ENCODE peak calls at places on chromosomes 1 and 21, in ten cellular contexts. D is adrenal gland; P is endodermal cell; V is cardiac muscle cell; Q is pancreas; A is mucosa of descending colon; L is CD8-positive, alpha-beta T cell; W is colonic mucosa; Z is SJSA1; M is PC-3. I is an unnamed sample.

GRCh38 chr1:201882665-201883132 is 6.0 kb upstream of the SHISA4 start:
- DNase-seq in D (no peak), P (no peak), V (peak; percentile 34), Q (no peak), A (no peak), L (no peak), W (no peak), Z (no peak), M (peak; percentile 85), I (no peak)

GRCh38 chr1:53337499-53337898 is 9.6 kb upstream of the LRP8 start:
- DNase-seq in D (peak; percentile 8), P (no peak), V (no peak), Q (no peak), A (no peak), L (no peak), W (no peak), Z (peak; percentile 22), M (no peak), I (no peak)

GRCh38 chr21:42199488-42200463 is 19.2 kb upstream of the ABCG1 start:
- DNase-seq in D (no peak), P (peak; percentile 21), V (peak; percentile 85), Q (no peak), A (no peak), L (no peak), W (no peak), Z (peak; percentile 24), M (peak; percentile 49), I (no peak)

GRCh38 chr1:221708987-221709386 is 32.9 kb downstream of the DUSP10 start:
- DNase-seq in D (no peak), P (no peak), V (peak; percentile 40), Q (peak; percentile 80), A (no peak), L (peak; percentile 57), W (no peak), Z (no peak), M (peak; percentile 52), I (no peak)

GRCh38 chr1:109564189-109564878 is 15.9 kb downstream of the GNAI3 start:
- DNase-seq in D (no peak), P (peak; percentile 62), V (no peak), Q (no peak), A (no peak), L (no peak), W (no peak), Z (no peak), M (no peak), I (no peak)

GRCh38 chr1:244614113-244614836 is 38.7 kb upstream of the DESI2 start:
- DNase-seq in D (no peak), P (no peak), V (peak; percentile 65), Q (no peak), A (no peak), L (no peak), W (no peak), Z (no peak), M (no peak), I (no peak)

GRCh38 chr1:115228191-115228590 is 109.9 kb downstream of the NGF start:
- DNase-seq in D (no peak), P (no peak), V (no peak), Q (no peak), A (no peak), L (no peak), W (no peak), Z (no peak), M (no peak), I (no peak)

GRCh38 chr1:168295715-168296114 is 15.0 kb downstream of the TBX19 start:
- DNase-seq in D (no peak), P (no peak), V (no peak), Q (peak; percentile 30), A (no peak), L (no peak), W (no peak), Z (no peak), M (no peak), I (no peak)

GRCh38 chr1:89363196-89363595 is 663 bp upstream of the GBP6 start:
- DNase-seq in D (no peak), P (no peak), V (peak; percentile 35), Q (no peak), A (no peak), L (no peak), W (no peak), Z (no peak), M (peak; percentile 62), I (no peak)

GRCh38 chr21:35086357-35086756 is 37.3 kb upstream of the RUNX1 start:
- DNase-seq in D (no peak), P (no peak), V (peak; percentile 15), Q (no peak), A (no peak), L (no peak), W (no peak), Z (no peak), M (peak; percentile 81), I (no peak)

GRCh38 chr1:163093169-163093568 is 24.0 kb downstream of the RGS4 start:
- DNase-seq in D (no peak), P (no peak), V (no peak), Q (no peak), A (no peak), L (no peak), W (no peak), Z (no peak), M (no peak), I (no peak)

GRCh38 chr1:235919797-235920475 is 53.2 kb upstream of the LYST start:
- DNase-seq in D (no peak), P (peak; percentile 78), V (peak; percentile 62), Q (no peak), A (no peak), L (no peak), W (no peak), Z (peak; percentile 85), M (peak; percentile 89), I (peak; percentile 18)

GRCh38 chr1:166233750-166234366 is 67.1 kb upstream of the FAM78B start:
- DNase-seq in D (no peak), P (peak; percentile 49), V (no peak), Q (no peak), A (no peak), L (no peak), W (no peak), Z (no peak), M (no peak), I (no peak)

DNA sequence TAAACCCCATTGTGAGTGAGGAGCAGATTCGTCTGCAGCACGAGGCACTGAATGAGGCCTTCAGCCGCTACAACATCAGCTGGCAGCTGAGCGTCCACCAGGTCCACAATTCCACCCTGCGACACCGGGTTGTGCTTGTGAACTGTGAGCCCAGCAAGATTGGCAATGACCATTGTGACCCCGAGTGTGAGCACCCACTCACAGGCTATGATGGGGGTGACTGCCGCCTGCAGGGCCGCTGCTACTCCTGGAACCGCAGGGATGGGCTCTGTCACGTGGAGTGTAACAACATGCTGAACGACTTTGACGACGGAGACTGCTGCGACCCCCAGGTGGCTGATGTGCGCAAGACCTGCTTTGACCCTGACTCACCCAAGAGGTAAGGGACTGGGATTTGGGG is 132.2 kb downstream of the PAPPA2 start:
- DNase-seq in D (no peak), P (no peak), V (no peak), Q (no peak), A (no peak), L (no peak), W (no peak), Z (no peak), M (no peak), I (no peak)
- H3K9me3 ChIP-seq in D (no peaks in the 10 kb centered on the region), P (no peaks in the 10 kb centered on the region), V (no peaks in the 10 kb centered on the region), Q (no peaks in the 10 kb centered on the region), A (no peaks in the 10 kb centered on the region), L (no peaks in the 10 kb centered on the region), W (no peaks in the 10 kb centered on the region), Z (no peaks in the 10 kb centered on the region), M (no peaks in the 10 kb centered on the region), I (no peaks in the 10 kb centered on the region)

DNA sequence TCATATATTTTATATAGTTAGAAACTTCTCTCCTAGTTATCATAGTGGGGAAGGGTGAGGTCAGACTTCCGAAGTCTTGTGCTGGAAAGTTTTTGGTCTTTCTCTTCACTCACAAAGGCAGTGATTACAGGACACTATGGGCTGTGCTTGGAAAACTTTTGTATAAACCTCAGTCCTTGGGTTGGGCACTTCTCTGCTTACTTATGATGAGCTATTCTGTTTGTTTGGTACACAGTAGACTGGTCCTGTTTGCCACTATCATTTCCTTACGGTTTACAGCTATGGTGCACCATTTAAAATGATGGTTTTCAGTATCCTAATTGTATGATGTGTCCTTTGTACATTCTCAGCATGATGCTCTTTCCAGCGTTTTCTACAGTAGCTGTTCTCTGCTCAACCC is 75.5 kb downstream of the MAP3K7CL start:
- DNase-seq in D (no peak), P (no peak), V (no peak), Q (no peak), A (no peak), L (no peak), W (no peak), Z (no peak), M (peak; percentile 51), I (no peak)
- H3K9me3 ChIP-seq in D (no peaks in the 10 kb centered on the region), P (peaks cover 7% of the 10 kb centered on the region), V (no peaks in the 10 kb centered on the region), Q (no peaks in the 10 kb centered on the region), A (peaks cover 10% of the 10 kb centered on the region), L (no peaks in the 10 kb centered on the region), W (no peaks in the 10 kb centered on the region), Z (peaks cover 1% of the 10 kb centered on the region), M (peaks cover 11% of the 10 kb centered on the region), I (peaks cover 9% of the 10 kb centered on the region)

GRCh38 chr1:4467241-4467640 is 187.2 kb upstream of the AJAP1 start:
- DNase-seq in D (no peak), P (no peak), V (no peak), Q (no peak), A (no peak), L (no peak), W (no peak), Z (no peak), M (no peak), I (no peak)
- H3K9me3 ChIP-seq in D (no peaks in the 10 kb centered on the region), P (no peaks in the 10 kb centered on the region), V (peaks cover 4% of the 10 kb centered on the region), Q (no peaks in the 10 kb centered on the region), A (no peaks in the 10 kb centered on the region), L (no peaks in the 10 kb centered on the region), W (no peaks in the 10 kb centered on the region), Z (peaks cover 8% of the 10 kb centered on the region), M (peaks cover 11% of the 10 kb centered on the region), I (no peaks in the 10 kb centered on the region)

GRCh38 chr1:5455056-5455455 is 537.2 kb downstream of the NPHP4 start:
- DNase-seq in D (no peak), P (peak; percentile 79), V (no peak), Q (no peak), A (no peak), L (no peak), W (no peak), Z (no peak), M (no peak), I (no peak)
- H3K9me3 ChIP-seq in D (no peaks in the 10 kb centered on the region), P (no peaks in the 10 kb centered on the region), V (no peaks in the 10 kb centered on the region), Q (no peaks in the 10 kb centered on the region), A (no peaks in the 10 kb centered on the region), L (no peaks in the 10 kb centered on the region), W (no peaks in the 10 kb centered on the region), Z (peaks cover 16% of the 10 kb centered on the region), M (no peaks in the 10 kb centered on the region), I (no peaks in the 10 kb centered on the region)

DNA sequence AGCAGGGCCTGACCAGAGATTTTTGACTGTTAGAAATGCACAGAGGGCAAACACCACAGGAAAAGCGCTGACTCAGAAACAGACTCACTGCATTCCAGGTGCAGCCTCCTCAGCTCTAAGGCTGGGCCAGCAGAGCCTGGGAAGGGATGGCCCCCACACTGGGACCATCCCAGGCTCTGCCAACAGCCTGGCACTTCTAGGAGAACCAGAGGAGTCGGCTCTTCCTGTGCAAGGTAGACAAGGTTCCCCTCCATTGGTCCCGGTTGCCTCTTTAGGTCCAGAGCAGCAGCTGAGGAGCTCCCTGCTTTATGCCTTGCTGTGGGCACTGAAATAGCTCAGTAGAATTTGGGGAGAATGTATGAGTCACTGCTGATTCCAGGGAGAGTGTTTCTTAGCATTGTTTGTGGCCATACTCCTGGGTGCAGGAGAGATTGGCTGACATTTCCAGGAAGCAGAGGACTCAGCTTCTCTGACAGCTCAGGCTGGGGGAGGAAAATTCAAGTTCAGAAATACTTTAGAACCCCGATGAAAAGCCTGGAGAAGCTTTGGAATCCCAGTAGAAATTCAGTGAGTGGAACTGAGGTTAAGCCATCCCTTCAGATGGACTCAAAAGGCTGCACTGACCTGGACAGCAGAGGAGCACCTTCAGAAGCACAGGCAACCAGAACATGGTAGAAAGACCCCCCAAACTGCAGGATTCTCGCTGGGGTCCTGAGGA is 19.7 kb downstream of the PRAMEF1 start:
- DNase-seq in D (no peak), P (peak; percentile 49), V (peak; percentile 47), Q (no peak), A (no peak), L (no peak), W (no peak), Z (no peak), M (peak; percentile 6), I (no peak)
- H3K9me3 ChIP-seq in D (no peaks in the 10 kb centered on the region), P (peaks cover 25% of the 10 kb centered on the region), V (no peaks in the 10 kb centered on the region), Q (no peaks in the 10 kb centered on the region), A (no peaks in the 10 kb centered on the region), L (no peaks in the 10 kb centered on the region), W (no peaks in the 10 kb centered on the region), Z (no peaks in the 10 kb centered on the region), M (no peaks in the 10 kb centered on the region), I (no peaks in the 10 kb centered on the region)

I was measured in Caco-2.